ENCODE peak calls at places on chromosomes 4 and X, in eight cellular contexts. One of them, this sample, is unnamed.

GRCh38 chr4:32488690-32489089 is 1768.5 kb downstream of the PCDH7 start:
- DNase-seq in osteocyte: no peak
- DNase-seq in activated naive CD4-positive, alpha-beta T cell treated with Interleukin-2 at 50 U/mL for 16 hours: no peak
- DNase-seq in cardiac fibroblast: peak
- DNase-seq in B cell: no peak
- DNase-seq in T-cell: no peak
- DNase-seq in H9: no peak
- DNase-seq in fibroblast of lung: peak
- DNase-seq in this sample: no peak

GRCh38 chr4:169251291-169252235 is 19.2 kb downstream of the SH3RF1 start:
- DNase-seq in cardiac fibroblast: peak
- DNase-seq in activated naive CD4-positive, alpha-beta T cell treated with Interleukin-2 at 50 U/mL for 16 hours: no peak
- DNase-seq in T-cell: no peak
- DNase-seq in H9: peak
- DNase-seq in B cell: no peak
- DNase-seq in osteocyte: no peak
- DNase-seq in fibroblast of lung: peak
- DNase-seq in this sample: peak

GRCh38 chrX:18931972-18932371 is 51.9 kb downstream of the PHKA2 start:
- DNase-seq in osteocyte: no peak
- DNase-seq in activated naive CD4-positive, alpha-beta T cell treated with Interleukin-2 at 50 U/mL for 16 hours: no peak
- DNase-seq in fibroblast of lung: peak
- DNase-seq in B cell: no peak
- DNase-seq in T-cell: no peak
- DNase-seq in cardiac fibroblast: peak
- DNase-seq in H9: no peak
- DNase-seq in this sample: peak

GRCh38 chr4:152118108-152118507 is 357.3 kb upstream of the GATB start:
- DNase-seq in osteocyte: no peak
- DNase-seq in cardiac fibroblast: no peak
- DNase-seq in activated naive CD4-positive, alpha-beta T cell treated with Interleukin-2 at 50 U/mL for 16 hours: no peak
- DNase-seq in T-cell: no peak
- DNase-seq in H9: no peak
- DNase-seq in B cell: no peak
- DNase-seq in fibroblast of lung: no peak
- DNase-seq in this sample: no peak

GRCh38 chrX:133335027-133335426 is 80.3 kb downstream of the GPC4 start:
- DNase-seq in osteocyte: no peak
- DNase-seq in activated naive CD4-positive, alpha-beta T cell treated with Interleukin-2 at 50 U/mL for 16 hours: no peak
- DNase-seq in B cell: peak
- DNase-seq in T-cell: no peak
- DNase-seq in fibroblast of lung: peak
- DNase-seq in H9: no peak
- DNase-seq in cardiac fibroblast: peak
- DNase-seq in this sample: no peak

GRCh38 chrX:93422693-93423092 is 250.7 kb downstream of the NAP1L3 start:
- DNase-seq in B cell: peak
- DNase-seq in osteocyte: no peak
- DNase-seq in cardiac fibroblast: peak
- DNase-seq in activated naive CD4-positive, alpha-beta T cell treated with Interleukin-2 at 50 U/mL for 16 hours: no peak
- DNase-seq in H9: peak
- DNase-seq in fibroblast of lung: no peak
- DNase-seq in T-cell: no peak
- DNase-seq in this sample: no peak

GRCh38 chr4:168560184-168560834 is 63.5 kb downstream of the PALLD start:
- DNase-seq in fibroblast of lung: peak
- DNase-seq in activated naive CD4-positive, alpha-beta T cell treated with Interleukin-2 at 50 U/mL for 16 hours: no peak
- DNase-seq in osteocyte: no peak
- DNase-seq in H9: no peak
- DNase-seq in B cell: no peak
- DNase-seq in T-cell: no peak
- DNase-seq in cardiac fibroblast: no peak
- DNase-seq in this sample: peak

GRCh38 chrX:119726900-119727555 is 31.4 kb upstream of the SOWAHD start:
- DNase-seq in H9: no peak
- DNase-seq in osteocyte: peak
- DNase-seq in cardiac fibroblast: no peak
- DNase-seq in activated naive CD4-positive, alpha-beta T cell treated with Interleukin-2 at 50 U/mL for 16 hours: peak
- DNase-seq in T-cell: peak
- DNase-seq in fibroblast of lung: peak
- DNase-seq in B cell: no peak
- DNase-seq in this sample: peak

GRCh38 chr4:1192493-1193205 is 20.3 kb upstream of the SPON2 start:
- DNase-seq in activated naive CD4-positive, alpha-beta T cell treated with Interleukin-2 at 50 U/mL for 16 hours: no peak
- DNase-seq in osteocyte: peak
- DNase-seq in T-cell: no peak
- DNase-seq in B cell: no peak
- DNase-seq in cardiac fibroblast: no peak
- DNase-seq in H9: peak
- DNase-seq in fibroblast of lung: no peak
- DNase-seq in this sample: no peak